ENCODE peak calls at places on chromosomes 13 and 19, in eight cellular contexts. U, P, C, I, R, D, K and F are unnamed samples.

GRCh38 chr13:48533207-48533499 is 273 bp upstream of the RCBTB2 start:
- DNase-seq in K (no peak), D (no peak), C (no peak), U (no peak), R (no peak), I (no peak), P (no peak), F (no peak)

GRCh38 chr13:70729369-70729768 is 621.1 kb upstream of the KLHL1 start:
- DNase-seq in I (no peak), U (no peak), C (no peak), K (no peak), R (no peak), P (no peak), D (no peak), F (no peak)

GRCh38 chr19:6078068-6078467 is 32.2 kb downstream of the RFX2 start:
- DNase-seq in R (no peak), D (no peak), C (no peak), K (no peak), I (no peak), U (no peak), P (no peak), F (no peak)

GRCh38 chr13:75947448-75947847 is 311.3 kb downstream of the LMO7 start:
- DNase-seq in U (no peak), D (no peak), C (no peak), R (no peak), P (no peak), I (no peak), K (peak; percentile 32), F (no peak)

GRCh38 chr13:62337109-62337880 is 921.6 kb upstream of the PCDH20 start:
- DNase-seq in U (no peak), C (no peak), K (no peak), D (no peak), R (no peak), I (no peak), P (no peak), F (no peak)

GRCh38 chr19:6543866-6544347 is 13.1 kb downstream of the TNFSF9 start:
- DNase-seq in R (no peak), P (no peak), D (no peak), U (no peak), I (no peak), K (no peak), C (no peak), F (no peak)

GRCh38 chr13:106246817-106247216 is 288.6 kb downstream of the EFNB2 start:
- DNase-seq in I (no peak), K (no peak), C (no peak), U (no peak), D (no peak), P (no peak), R (no peak), F (no peak)

GRCh38 chr13:80437212-80437611 is 96.3 kb upstream of the SPRY2 start:
- DNase-seq in P (no peak), D (no peak), U (no peak), R (no peak), C (no peak), I (no peak), K (no peak), F (no peak)

GRCh38 chr13:106210327-106210726 is 325.1 kb downstream of the EFNB2 start:
- DNase-seq in I (no peak), D (no peak), C (no peak), P (no peak), K (no peak), U (no peak), R (peak; percentile 11), F (no peak)

GRCh38 chr13:28819046-28819747 is 942 bp upstream of the MTUS2 start:
- DNase-seq in U (no peak), P (no peak), K (no peak), R (peak; percentile 12), D (peak; percentile 27), C (no peak), I (no peak), F (no peak)

GRCh38 chr13:26280822-26281221 is 26.9 kb downstream of the CDK8 start:
- DNase-seq in D (no peak), U (no peak), I (no peak), C (no peak), P (no peak), K (no peak), R (no peak), F (no peak)

DNA sequence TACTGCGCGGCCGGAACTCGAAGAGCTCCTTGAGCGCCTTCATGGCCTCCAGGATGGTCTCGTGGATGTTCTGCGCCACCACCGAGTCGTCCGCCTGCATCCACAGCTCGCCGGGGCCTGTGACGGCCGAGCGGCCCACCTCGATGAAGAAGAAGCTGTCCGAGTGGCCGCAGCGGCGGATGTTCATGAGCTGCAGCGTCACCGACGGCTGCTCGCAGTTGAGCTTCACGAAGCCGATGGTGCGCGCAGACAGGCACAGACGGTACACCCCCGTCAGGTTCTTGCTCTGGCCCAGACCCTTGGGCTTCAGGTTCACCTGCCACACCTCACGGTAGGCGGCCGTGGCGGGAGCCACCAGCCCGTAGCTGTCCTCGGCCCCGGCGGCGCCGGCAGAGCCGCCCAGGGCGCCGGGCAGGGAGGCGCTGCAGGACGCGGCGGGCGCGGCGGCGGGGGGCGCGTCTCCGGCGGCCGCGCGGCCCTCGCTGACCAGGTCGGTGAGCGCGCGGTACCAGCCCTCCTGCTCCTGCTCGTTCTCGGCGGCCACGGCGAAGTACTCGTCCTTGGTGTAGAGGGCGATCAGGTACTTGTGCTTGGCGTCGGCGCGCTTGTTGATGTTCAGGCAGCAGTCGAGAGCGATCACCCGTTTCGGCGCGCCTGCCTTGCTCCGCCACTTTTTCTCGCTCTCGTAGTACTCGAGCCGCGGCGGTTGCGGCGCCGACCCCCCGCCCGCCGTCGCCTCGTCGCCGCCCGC is 1.1 kb downstream of the IRS2 start:
- DNase-seq in K (no peak), U (no peak), I (peak; percentile 46), R (peak; percentile 57), D (peak; percentile 62), C (peak; percentile 50), P (no peak), F (no peak)
- TF ChIP-seq CTCF in K (no peak), U (no peak), I (no peak), R (no peak), D (no peak), C (no peak), P (no peak), F (no peak)

GRCh38 chr19:47713046-47714021 is at the start of gene EHD2:
- DNase-seq in U (no peak), R (peak; percentile 76), D (peak; percentile 84), K (peak; percentile 90), C (peak; percentile 81), P (no peak), I (peak; percentile 87), F (peak; percentile 42)
- TF ChIP-seq POLR2A in U (no peak), R (peak; percentile 93), D (peak; percentile 82), K (peak; percentile 63), C (no peak), P (no peak), I (peak; percentile 85), F (peak; percentile 84)

GRCh38 chr19:10478903-10479384 is 24.2 kb downstream of the KEAP1 start:
- DNase-seq in R (peak; percentile 82), C (peak; percentile 94), I (peak; percentile 91), K (peak; percentile 94), D (peak; percentile 80), P (peak; percentile 75), U (peak; percentile 25), F (peak; percentile 91)

GRCh38 chr19:10473192-10473591 is 30.0 kb downstream of the KEAP1 start:
- DNase-seq in K (no peak), I (no peak), C (no peak), U (no peak), P (no peak), R (no peak), D (no peak), F (no peak)

GRCh38 chr19:10474962-10475451 is 28.1 kb downstream of the KEAP1 start:
- DNase-seq in K (peak; percentile 70), C (no peak), D (no peak), P (no peak), R (no peak), U (no peak), I (no peak), F (no peak)

GRCh38 chr19:10478476-10478875 is 24.7 kb downstream of the KEAP1 start:
- DNase-seq in C (no peak), I (no peak), U (no peak), P (no peak), K (no peak), R (peak; percentile 36), D (no peak), F (no peak)
- H3K4me3 ChIP-seq in C (peak overlapping the region; percentile 55), I (peak overlapping the region; percentile 34), U (peak overlapping the region; percentile 56), P (no peak overlapping the region), K (no peak overlapping the region), R (peak overlapping the region; percentile 9), D (no peak overlapping the region), F (peak overlapping the region; percentile 17)

DNA sequence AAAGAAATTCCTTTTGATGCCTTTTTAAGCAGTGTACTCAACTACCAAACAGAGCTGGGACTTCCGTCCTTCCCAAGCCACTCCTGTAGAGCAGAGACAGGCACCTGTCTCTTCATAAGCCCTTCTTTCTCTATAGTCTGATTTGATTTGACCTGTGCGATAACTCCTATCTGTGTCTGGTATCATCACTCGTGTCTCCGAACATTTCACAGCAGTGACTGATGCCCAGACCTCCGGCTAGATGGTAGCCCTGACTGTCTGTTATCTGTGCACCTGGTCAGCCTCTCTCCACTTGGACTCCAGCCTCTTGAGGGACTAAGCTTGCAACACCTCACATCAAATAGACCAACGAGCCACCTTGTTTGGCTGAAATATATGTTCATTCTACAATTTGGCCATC is 316.2 kb upstream of the ZNF507 start:
- DNase-seq in U (no peak), I (no peak), R (no peak), C (no peak), K (no peak), D (no peak), P (no peak), F (no peak)
- TF ChIP-seq CTCF in U (no peak), I (no peak), R (no peak), C (no peak), K (no peak), D (no peak), P (no peak), F (no peak)

GRCh38 chr19:55476100-55476775 is at the start of gene ZNF628:
- DNase-seq in R (peak; percentile 98), C (peak; percentile 99), P (peak; percentile 99), K (peak; percentile 96), U (peak; percentile 90), D (peak; percentile 100), I (peak; percentile 99), F (peak; percentile 98)
- TF ChIP-seq POLR2A in R (peak; percentile 71), C (peak; percentile 40), P (peak; percentile 89), K (peak; percentile 70), U (no peak), D (peak; percentile 26), I (peak; percentile 84), F (peak; percentile 63)

GRCh38 chr19:54256250-54257115 is 590 bp downstream of the LILRB5 start:
- DNase-seq in K (no peak), I (no peak), D (no peak), R (no peak), P (no peak), U (no peak), C (no peak), F (no peak)

GRCh38 chr19:54266133-54266532 is 9.1 kb upstream of the LILRB5 start:
- DNase-seq in I (peak; percentile 42), D (peak; percentile 79), P (peak; percentile 78), R (peak; percentile 59), C (peak; percentile 65), U (no peak), K (peak; percentile 69), F (peak; percentile 35)

GRCh38 chr19:54262470-54262869 is 5.4 kb upstream of the LILRB5 start:
- DNase-seq in I (no peak), C (no peak), D (no peak), U (no peak), K (no peak), P (no peak), R (no peak), F (no peak)

GRCh38 chr19:54257116-54257480 is at the start of gene LILRB5:
- DNase-seq in R (no peak), D (no peak), U (no peak), C (no peak), K (no peak), P (no peak), I (no peak), F (no peak)

GRCh38 chr19:54262066-54262465 is 5.0 kb upstream of the LILRB5 start:
- DNase-seq in U (no peak), P (no peak), C (no peak), K (no peak), I (no peak), R (no peak), D (no peak), F (no peak)
- H3K4me3 ChIP-seq in U (no peak overlapping the region), P (no peak overlapping the region), C (no peak overlapping the region), K (no peak overlapping the region), I (no peak overlapping the region), R (no peak overlapping the region), D (no peak overlapping the region), F (no peak overlapping the region)